ENCODE peak calls at places on chromosomes 3 and 15, in four cellular contexts. U is HepG2, W is A549, H is K562. L is an unnamed sample.

GRCh38 chr3:42057561-42058211 is 33.5 kb upstream of the TRAK1 start:
- DNase-seq in U (no peak), W (no peak), H (no peak), L (no peak)

GRCh38 chr3:126103121-126104027 is 19.4 kb upstream of the SLC41A3 start:
- DNase-seq in U (no peak), W (no peak), H (no peak), L (peak; percentile 13)

GRCh38 chr3:69568458-69568857 is 170.8 kb upstream of the MITF start:
- DNase-seq in U (no peak), W (no peak), H (no peak), L (no peak)

GRCh38 chr15:25093455-25094029 is 138.8 kb downstream of the SNRPN start:
- DNase-seq in U (no peak), W (no peak), H (no peak), L (no peak)

GRCh38 chr15:50881121-50882048 is 27.1 kb upstream of the AP4E1 start:
- DNase-seq in U (peak; percentile 5), W (no peak), H (no peak), L (peak; percentile 74)

GRCh38 chr15:39077998-39078397 is 502.9 kb upstream of the THBS1 start:
- DNase-seq in U (no peak), W (no peak), H (no peak), L (no peak)

GRCh38 chr3:133191818-133192217 is 153.6 kb downstream of the TMEM108 start:
- DNase-seq in U (no peak), W (no peak), H (no peak), L (no peak)

GRCh38 chr3:114155370-114155821 is 23.5 kb downstream of the DRD3 start:
- DNase-seq in U (peak; percentile 21), W (peak; percentile 25), H (peak; percentile 30), L (peak; percentile 57)

GRCh38 chr3:2420919-2421318 is 322.3 kb downstream of the CNTN4 start:
- DNase-seq in U (no peak), W (no peak), H (no peak), L (no peak)

GRCh38 chr3:119323401-119324107 is 29.4 kb downstream of the ARHGAP31 start:
- DNase-seq in U (no peak), W (no peak), H (no peak), L (peak; percentile 33)

GRCh38 chr3:111603679-111604643 is 8.8 kb upstream of the ZBED2 start:
- DNase-seq in U (no peak), W (no peak), H (no peak), L (no peak)

GRCh38 chr3:76131396-76132153 is 346.2 kb upstream of the ZNF717 start:
- DNase-seq in U (no peak), W (no peak), H (no peak), L (no peak)
- TF ChIP-seq MYC in U (no peak), W (no peak), H (no peak), L (no peak)

DNA sequence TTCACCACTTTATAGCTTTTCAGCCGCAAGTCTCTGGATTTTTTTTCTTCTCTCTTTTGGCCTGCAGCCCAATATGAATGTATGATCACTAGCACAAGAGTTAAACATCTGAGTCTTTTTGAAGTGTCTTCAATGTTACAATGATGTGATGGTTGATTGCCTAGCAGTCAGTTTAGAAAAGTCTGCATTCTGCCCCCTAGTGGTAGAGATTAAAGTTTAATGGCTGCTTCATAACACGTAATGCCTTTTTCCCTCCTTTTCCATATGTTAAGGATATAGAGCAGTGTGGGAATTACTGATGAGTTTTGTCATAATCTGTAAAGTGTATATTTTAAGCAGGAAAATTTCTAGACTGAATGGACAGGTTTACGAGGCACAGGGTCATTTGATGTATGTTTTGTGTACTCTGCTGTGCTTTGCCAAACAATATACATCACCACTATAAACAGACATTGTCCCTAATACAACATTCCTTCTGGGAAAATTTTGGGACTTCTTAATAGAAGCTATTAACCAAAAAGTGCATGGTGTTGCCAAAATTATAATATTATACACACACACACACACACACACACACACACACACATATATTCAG is 1038.5 kb upstream of the NR2F2 start:
- DNase-seq in U (peak; percentile 28), W (peak; percentile 42), H (peak; percentile 40), L (peak; percentile 66)
- TF ChIP-seq MAX in U (no peak), W (no peak), H (no peak), L (no peak)

DNA sequence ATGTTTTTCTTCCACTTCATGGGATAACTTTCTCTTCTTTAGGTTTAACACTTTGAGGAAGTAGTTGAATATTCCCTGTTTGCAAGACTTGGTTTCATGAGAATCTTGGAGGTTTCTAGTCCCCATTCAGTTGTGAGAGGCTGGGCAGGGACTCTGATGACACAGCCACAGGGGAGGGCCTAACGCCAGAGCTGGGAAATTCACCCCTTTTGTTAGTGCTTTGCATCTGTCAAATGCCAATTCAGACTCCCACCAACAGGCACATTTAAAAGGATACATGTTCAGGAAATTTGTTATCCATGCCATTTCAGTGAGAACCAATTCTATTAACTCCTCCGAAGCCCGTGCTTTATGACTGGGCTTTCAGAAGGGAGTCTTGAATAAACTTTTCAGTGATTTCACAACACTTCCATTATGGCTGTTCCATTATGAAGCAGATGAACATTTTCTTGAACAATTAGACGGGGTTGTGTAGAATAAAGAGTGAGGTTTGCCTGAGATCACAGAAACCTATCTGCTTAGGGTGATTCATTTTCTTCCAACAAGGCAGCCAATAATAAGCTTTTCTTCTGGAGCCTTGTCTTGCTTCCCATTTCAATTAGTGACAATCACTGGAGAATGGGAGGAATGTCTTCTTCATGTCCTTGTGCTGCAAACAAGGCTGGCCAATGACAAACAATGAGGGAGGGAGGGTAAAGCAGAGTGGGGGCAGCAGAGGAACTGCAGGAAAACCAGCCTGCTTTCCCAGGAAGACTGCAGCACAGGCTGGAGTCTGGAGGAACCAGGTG is 90.6 kb downstream of the SOX14 start:
- DNase-seq in U (no peak), W (no peak), H (no peak), L (no peak)
- TF ChIP-seq CTCF in U (no peak), W (no peak), H (no peak), L (no peak)

GRCh38 chr3:194489736-194490612 is 3.2 kb upstream of the ATP13A3 start:
- DNase-seq in U (no peak), W (no peak), H (peak; percentile 44), L (peak; percentile 28)

GRCh38 chr3:194491996-194492395 is 5.2 kb upstream of the ATP13A3 start:
- DNase-seq in U (no peak), W (no peak), H (no peak), L (peak; percentile 37)

GRCh38 chr3:194497799-194498575 is 11.2 kb upstream of the ATP13A3 start:
- DNase-seq in U (peak; percentile 58), W (no peak), H (no peak), L (no peak)

GRCh38 chr3:194496217-194496881 is 9.5 kb upstream of the ATP13A3 start:
- DNase-seq in U (peak; percentile 90), W (no peak), H (no peak), L (peak; percentile 25)

DNA sequence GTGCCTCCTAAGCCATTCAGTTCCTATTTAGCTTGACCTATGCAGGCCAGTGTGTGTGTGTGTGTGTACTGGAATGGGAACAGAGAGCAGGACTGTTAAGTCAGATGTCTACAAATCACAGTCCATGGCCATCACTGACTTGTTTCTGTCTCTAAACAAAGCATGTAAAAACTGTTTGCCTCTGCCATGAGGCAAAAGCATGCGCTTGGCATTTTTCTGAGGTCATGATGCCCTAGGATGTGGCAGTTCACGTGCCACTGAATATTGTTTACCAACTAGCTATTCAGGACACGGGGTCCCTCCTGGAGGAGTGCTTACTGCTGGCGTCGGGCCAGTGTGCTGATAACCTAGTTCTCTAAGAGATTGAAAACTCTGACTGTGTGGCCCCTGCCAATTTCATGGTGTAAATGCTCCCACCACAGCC is 8.2 kb upstream of the ATP13A3 start:
- DNase-seq in U (peak; percentile 89), W (no peak), H (no peak), L (no peak)
- TF ChIP-seq MYC in U (peak; percentile 58), W (no peak), H (no peak), L (no peak)

DNA sequence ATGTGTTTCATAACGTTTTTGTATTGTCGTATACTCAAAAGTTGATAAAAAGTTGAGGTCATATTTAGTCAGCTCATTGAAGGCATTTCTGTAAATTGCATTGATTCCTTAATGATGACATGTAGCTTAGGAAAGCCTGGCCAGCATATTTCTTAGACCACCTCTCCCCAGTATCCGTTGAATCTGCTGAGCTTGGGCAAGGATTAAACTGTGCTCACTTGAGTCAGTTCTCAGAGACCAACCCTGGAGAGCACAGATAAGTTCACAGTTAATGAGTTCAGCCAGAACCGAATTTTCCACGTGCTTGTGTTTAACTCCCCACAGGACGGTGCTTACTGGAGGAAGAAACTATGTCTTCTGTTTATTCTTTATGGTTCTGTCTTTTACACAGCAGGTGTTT is 132.7 kb downstream of the SLC25A26 start:
- DNase-seq in U (no peak), W (no peak), H (no peak), L (no peak)
- TF ChIP-seq MAX in U (no peak), W (no peak), H (no peak), L (no peak)

GRCh38 chr3:182460303-182460702 is 333.0 kb upstream of the ATP11B start:
- DNase-seq in U (no peak), W (no peak), H (peak; percentile 41), L (no peak)
- TF ChIP-seq CTCF in U (no peak), W (no peak), H (no peak), L (no peak)

GRCh38 chr3:45167011-45167911 is 21.1 kb upstream of the CDCP1 start:
- DNase-seq in U (no peak), W (peak; percentile 90), H (peak; percentile 89), L (peak; percentile 95)

GRCh38 chr3:45168451-45168850 is 22.3 kb upstream of the CDCP1 start:
- DNase-seq in U (no peak), W (no peak), H (no peak), L (no peak)

GRCh38 chr3:45166283-45166879 is 20.2 kb upstream of the CDCP1 start:
- DNase-seq in U (no peak), W (no peak), H (no peak), L (no peak)

GRCh38 chr3:45171283-45171682 is 25.1 kb upstream of the CDCP1 start:
- DNase-seq in U (no peak), W (no peak), H (no peak), L (no peak)

DNA sequence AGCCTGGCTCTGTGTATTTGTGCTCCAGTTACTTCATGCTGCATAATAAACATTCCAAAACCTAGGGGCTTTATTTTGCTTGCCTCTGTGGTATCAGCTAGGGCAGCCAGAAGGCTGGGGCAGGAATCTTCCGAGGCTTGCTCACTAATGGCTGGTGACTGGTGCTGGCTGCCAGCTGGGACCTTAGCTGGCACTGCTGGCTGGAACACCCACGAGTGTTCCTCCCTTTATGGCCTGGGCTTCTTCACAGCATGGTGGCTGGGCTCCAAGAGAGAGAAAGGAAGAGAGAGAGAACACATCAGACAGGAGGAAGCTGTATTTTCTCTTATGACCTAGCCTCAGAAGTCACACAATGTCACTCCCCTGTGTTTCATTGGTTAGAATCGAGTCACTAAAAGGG is 23.9 kb upstream of the CDCP1 start:
- DNase-seq in U (no peak), W (no peak), H (no peak), L (peak; percentile 19)
- TF ChIP-seq MYC in U (no peak), W (no peak), H (no peak), L (no peak)

GRCh38 chr15:95609096-95609495 is 721.4 kb upstream of the NR2F2 start:
- DNase-seq in U (no peak), W (no peak), H (no peak), L (peak; percentile 50)

GRCh38 chr15:95608371-95608770 is 722.1 kb upstream of the NR2F2 start:
- DNase-seq in U (no peak), W (no peak), H (no peak), L (no peak)

GRCh38 chr15:95606551-95606950 is 723.9 kb upstream of the NR2F2 start:
- DNase-seq in U (no peak), W (no peak), H (no peak), L (no peak)

GRCh38 chr15:95615436-95615835 is 715.1 kb upstream of the NR2F2 start:
- DNase-seq in U (no peak), W (no peak), H (no peak), L (no peak)

GRCh38 chr15:95610945-95611344 is 719.6 kb upstream of the NR2F2 start:
- DNase-seq in U (no peak), W (no peak), H (no peak), L (no peak)
- TF ChIP-seq MAX in U (no peak), W (no peak), H (no peak), L (no peak)

GRCh38 chr3:188349276-188349962 is 195.5 kb downstream of the LPP start:
- DNase-seq in U (no peak), W (no peak), H (no peak), L (peak; percentile 11)
- TF ChIP-seq CTCF in U (no peak), W (no peak), H (no peak), L (no peak)